ENCODE peak calls at places on chromosomes 6 and 20, in four cellular contexts. I is HepG2, C is A549, E is IMR-90. B is an unnamed sample.

GRCh38 chr6:74597266-74597665 is 608.6 kb downstream of the COL12A1 start:
- DNase-seq in C (no peak), I (no peak), E (peak; percentile 76), B (no peak)

GRCh38 chr6:2225422-2226392 is 19.7 kb downstream of the GMDS start:
- DNase-seq in E (no peak), I (peak; percentile 99), C (peak; percentile 21), B (no peak)

GRCh38 chr6:25942561-25943147 is 12.2 kb upstream of the SLC17A2 start:
- DNase-seq in C (peak; percentile 64), I (peak; percentile 76), E (peak; percentile 55), B (peak; percentile 58)

GRCh38 chr20:53794529-53795115 is 201.0 kb upstream of the ZNF217 start:
- DNase-seq in E (peak; percentile 47), I (no peak), C (no peak), B (no peak)

GRCh38 chr6:133809406-133809805 is 79.5 kb upstream of the TCF21 start:
- DNase-seq in E (peak; percentile 48), I (no peak), C (no peak), B (no peak)

GRCh38 chr20:21352703-21353102 is 44.6 kb downstream of the NKX2-4 start:
- DNase-seq in I (peak; percentile 51), C (no peak), E (peak; percentile 78), B (no peak)

GRCh38 chr6:151254451-151255081 is 14.8 kb downstream of the AKAP12 start:
- DNase-seq in C (peak; percentile 11), I (no peak), E (peak; percentile 33), B (no peak)

GRCh38 chr6:105204331-105204730 is 24.5 kb upstream of the POPDC3 start:
- DNase-seq in E (peak; percentile 74), C (no peak), I (no peak), B (no peak)

GRCh38 chr20:9460518-9460917 is 53.9 kb upstream of the LAMP5 start:
- DNase-seq in C (peak; percentile 21), I (no peak), E (peak; percentile 36), B (no peak)

GRCh38 chr20:37223053-37223452 is 38.6 kb downstream of the GHRH start:
- DNase-seq in I (no peak), E (peak; percentile 95), C (peak; percentile 29), B (peak; percentile 35)

GRCh38 chr6:26420607-26421235 is 18.6 kb downstream of the BTN3A1 start:
- DNase-seq in I (peak; percentile 61), C (peak; percentile 59), E (peak; percentile 42), B (peak; percentile 66)

GRCh38 chr6:148854992-148855391 is 108.2 kb downstream of the UST start:
- DNase-seq in C (no peak), E (no peak), I (no peak), B (no peak)

GRCh38 chr20:1632228-1632577 is 12.4 kb upstream of the SIRPB1 start:
- DNase-seq in E (no peak), C (no peak), I (no peak), B (no peak)

GRCh38 chr6:77292564-77293546 is 170.4 kb downstream of the HTR1B start:
- DNase-seq in I (no peak), C (peak; percentile 77), E (peak; percentile 80), B (no peak)

GRCh38 chr6:143759666-143760065 is 81.9 kb downstream of the PHACTR2 start:
- DNase-seq in I (no peak), E (peak; percentile 41), C (no peak), B (no peak)

GRCh38 chr20:58005581-58006345 is 222.7 kb downstream of the ANKRD60 start:
- DNase-seq in E (no peak), I (no peak), C (no peak), B (no peak)

GRCh38 chr6:17086469-17086868 is 15.4 kb upstream of the STMND1 start:
- DNase-seq in I (peak; percentile 63), C (peak; percentile 66), E (peak; percentile 83), B (peak; percentile 60)

GRCh38 chr20:4766631-4767030 is 44.9 kb downstream of the PRND start:
- DNase-seq in E (no peak), I (no peak), C (no peak), B (no peak)

GRCh38 chr6:146697921-146698320 is 99.1 kb downstream of the ADGB start:
- DNase-seq in I (no peak), C (no peak), E (no peak), B (no peak)

GRCh38 chr6:158206740-158207451 is 38.7 kb downstream of the GTF2H5 start:
- DNase-seq in I (no peak), C (no peak), E (no peak), B (no peak)

GRCh38 chr20:34331838-34332237 is 28.7 kb upstream of the AHCY start:
- DNase-seq in I (no peak), E (no peak), C (no peak), B (no peak)

GRCh38 chr6:140346461-140346860 is 972.0 kb upstream of the CITED2 start:
- DNase-seq in E (peak; percentile 26), C (no peak), I (no peak), B (no peak)

GRCh38 chr20:6698056-6698455 is 69.4 kb upstream of the BMP2 start:
- DNase-seq in C (no peak), I (peak; percentile 66), E (no peak), B (no peak)

GRCh38 chr20:19786311-19786710 is 28.3 kb downstream of the RIN2 start:
- DNase-seq in I (no peak), C (no peak), E (peak; percentile 92), B (no peak)

GRCh38 chr6:150118642-150119041 is 24.2 kb upstream of the PPP1R14C start:
- DNase-seq in I (peak; percentile 32), E (no peak), C (no peak), B (no peak)

GRCh38 chr6:100719883-100720682 is 161.0 kb downstream of the ASCC3 start:
- DNase-seq in C (peak; percentile 34), I (peak; percentile 9), E (peak; percentile 41), B (no peak)

DNA sequence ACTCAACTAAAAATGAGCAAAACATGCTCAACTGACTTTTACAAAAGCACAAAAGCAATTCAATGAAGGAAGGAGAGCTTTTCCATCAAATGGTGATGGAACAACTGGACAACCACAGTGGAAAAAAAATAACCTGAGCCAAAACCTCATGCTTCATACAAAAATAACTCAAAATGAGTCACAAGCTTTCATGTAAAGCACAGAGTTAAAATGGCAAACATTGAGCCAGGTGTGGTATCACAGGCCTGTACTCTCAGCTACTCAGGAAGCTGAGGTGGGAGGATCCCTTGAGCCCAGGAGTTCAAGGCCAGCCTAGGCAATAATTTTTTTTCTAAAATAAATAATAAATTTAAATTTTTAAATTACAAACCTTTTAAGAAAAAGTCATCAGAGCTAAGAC is 18.4 kb upstream of the HLA-G start:
- DNase-seq in I (no peak), C (no peak), E (no peak), B (no peak)
- TF ChIP-seq MAZ in I (no peak), C (no peak), E (no peak), B (no peak)

GRCh38 chr6:41675176-41675767 is 37.0 kb downstream of the MDFI start:
- DNase-seq in C (no peak), I (no peak), E (no peak), B (no peak)
- TF ChIP-seq MAZ in C (no peak), I (no peak), E (no peak), B (no peak)

DNA sequence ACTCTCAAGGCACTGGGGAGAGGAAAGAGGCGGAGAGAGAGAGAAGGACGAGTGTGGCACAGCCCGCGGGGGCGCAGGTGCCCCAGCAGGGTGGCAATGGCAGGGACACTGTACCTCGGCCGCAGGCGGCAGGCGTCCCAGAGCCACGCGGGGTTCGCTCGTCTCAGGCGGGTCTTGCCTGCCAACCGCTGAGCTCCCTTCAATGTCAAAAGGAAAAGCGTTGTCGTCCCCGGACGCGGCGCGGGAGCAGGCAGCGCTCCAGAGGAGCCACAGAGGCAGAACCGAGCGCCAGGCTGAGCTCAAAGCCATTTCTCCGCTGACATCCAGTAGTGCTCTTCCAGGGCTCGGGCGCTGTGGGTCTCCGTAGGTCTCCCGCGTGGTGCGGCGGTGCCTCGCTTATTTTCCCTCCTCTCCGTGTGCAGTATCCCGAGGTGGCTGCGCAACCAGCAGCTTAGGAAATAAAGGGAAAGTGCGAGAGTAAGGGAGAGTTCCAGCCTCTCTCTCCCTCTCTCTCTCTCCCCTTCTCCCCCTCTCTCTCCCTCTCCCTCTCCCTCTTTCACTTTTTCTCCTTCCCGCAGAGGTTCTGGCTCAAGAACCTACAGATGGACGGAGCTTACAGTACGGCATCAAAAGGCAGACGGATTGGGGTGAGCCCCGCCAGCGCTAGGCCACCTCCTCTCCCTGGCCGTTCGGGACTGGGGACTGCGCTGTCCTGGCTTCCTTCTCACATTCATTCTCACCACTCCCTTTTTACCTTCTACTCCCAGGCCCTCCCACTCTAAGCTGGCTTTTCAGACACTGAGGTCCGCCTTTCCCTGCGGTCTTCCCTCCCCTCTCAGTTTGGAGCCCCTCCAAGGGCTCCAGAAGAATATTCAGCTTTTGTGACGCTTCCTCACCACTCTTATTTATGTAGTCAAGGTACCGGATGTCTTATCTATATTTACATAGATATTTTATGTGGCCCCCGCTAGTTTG is at the start of gene LAMA4:
- DNase-seq in C (peak; percentile 5), I (no peak), E (peak; percentile 69), B (no peak)
- TF ChIP-seq MAZ in C (no peak), I (no peak), E (peak; percentile 34), B (no peak)

DNA sequence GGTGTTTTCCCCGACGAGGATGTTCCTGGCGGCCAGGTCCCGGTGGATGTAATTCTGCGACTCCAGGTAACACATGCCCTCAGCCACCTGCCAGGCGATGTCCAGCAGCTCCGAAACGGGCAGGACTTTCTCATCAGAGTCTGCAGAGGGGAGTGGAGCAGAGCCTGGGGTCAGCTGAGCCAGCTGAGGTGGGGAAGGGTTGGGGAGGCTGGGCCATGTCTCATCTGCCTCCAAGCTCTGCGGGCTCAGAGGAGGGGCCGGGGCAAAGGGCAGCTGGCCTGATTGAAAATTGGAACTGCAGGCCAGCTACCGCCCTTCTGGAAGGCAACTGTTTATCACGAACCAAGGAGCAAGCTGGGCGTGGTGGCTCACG is 6.4 kb downstream of the PTK6 start:
- DNase-seq in E (no peak), C (no peak), I (no peak), B (peak; percentile 45)
- TF ChIP-seq MAZ in E (no peak), C (no peak), I (no peak), B (no peak)

DNA sequence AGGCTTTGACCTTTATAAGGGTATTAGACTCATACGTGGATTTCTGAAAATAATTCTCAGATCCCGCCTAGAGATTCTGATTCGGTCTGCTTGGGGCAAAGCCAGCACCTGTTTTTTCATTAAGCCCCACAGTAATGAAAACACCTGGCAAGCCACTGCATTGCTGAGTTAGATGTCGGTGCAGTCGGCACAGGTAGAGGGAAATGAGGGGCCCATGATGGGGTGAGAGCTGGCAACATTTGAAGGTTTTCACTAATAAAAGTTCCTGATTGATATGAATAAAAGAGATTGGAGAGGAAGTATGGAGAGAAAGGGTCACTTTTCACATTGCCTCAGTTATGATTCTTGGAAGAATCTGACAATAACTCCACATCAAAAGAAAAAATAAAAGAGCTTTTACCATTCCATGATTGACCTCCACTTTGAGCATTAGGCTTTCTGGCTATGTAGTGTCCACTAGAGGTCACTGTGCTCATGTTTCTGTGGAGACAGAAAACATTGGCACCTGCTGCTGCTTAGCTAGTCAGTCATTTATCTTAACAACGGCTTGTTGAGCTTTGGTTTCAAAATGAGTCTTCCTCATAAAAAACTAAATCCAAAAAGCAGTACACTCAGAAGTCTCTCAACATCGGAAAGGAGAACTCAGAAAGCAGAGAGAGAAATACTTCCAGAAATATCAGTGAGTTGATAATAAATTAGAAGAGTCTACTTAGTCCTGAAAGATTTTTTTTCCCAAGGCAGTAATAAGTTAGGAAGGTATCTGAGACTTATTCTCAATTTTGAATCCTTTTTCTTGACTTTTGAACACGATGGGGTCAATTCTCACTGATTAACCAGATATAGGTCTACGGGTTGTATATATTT is 53.3 kb upstream of the KLHL31 start:
- DNase-seq in I (peak; percentile 72), C (peak; percentile 64), E (peak; percentile 75), B (peak; percentile 65)
- TF ChIP-seq MAZ in I (no peak), C (no peak), E (no peak), B (no peak)

B was measured in K562.